ENCODE peak calls at places on chromosomes 13 and 19, in ten cellular contexts. I is stimulated activated CD4-positive, alpha-beta T cell treated with anti-CD3 and anti-CD28 coated beads, TNF-alpha, amount 100 ng/mL, for 4 hours; X is HFF-Myc; C is stimulated activated CD8-positive, alpha-beta memory T cell treated with anti-CD3 and anti-CD28 coated beads, Interleukin-2, amount 100 ng/mL, for 48 hours; R is NCI-H1048; P is T-helper 22 cell; Y is kidney glomerular epithelial cell; E is CD4-positive, alpha-beta memory T cell; F is GM13976; N is CD8-positive, alpha-beta memory T cell. S is an unnamed sample.

GRCh38 chr13:61358599-61358998 is 57.0 kb downstream of the PCDH20 start:
- DNase-seq in I (no peak), X (no peak), C (no peak), R (no peak), P (no peak), Y (no peak), E (no peak), F (no peak), N (no peak), S (no peak)

GRCh38 chr19:5028229-5028886 is 59.4 kb downstream of the KDM4B start:
- DNase-seq in I (no peak), X (no peak), C (no peak), R (no peak), P (no peak), Y (no peak), E (no peak), F (no peak), N (no peak), S (no peak)

GRCh38 chr13:83065136-83065535 is 817.1 kb downstream of the SLITRK1 start:
- DNase-seq in I (no peak), X (no peak), C (no peak), R (no peak), P (no peak), Y (peak), E (no peak), F (no peak), N (no peak), S (peak)

GRCh38 chr19:18122424-18122823 is 24.8 kb downstream of the MAST3 start:
- DNase-seq in I (no peak), X (no peak), C (no peak), R (no peak), P (no peak), Y (no peak), E (no peak), F (no peak), N (no peak), S (no peak)

GRCh38 chr13:99353836-99354235 is 46.6 kb upstream of the GPR183 start:
- DNase-seq in I (no peak), X (no peak), C (no peak), R (no peak), P (peak), Y (no peak), E (no peak), F (no peak), N (peak), S (no peak)

GRCh38 chr13:29472317-29472961 is 123.0 kb downstream of the SLC7A1 start:
- DNase-seq in I (peak), X (peak), C (peak), R (no peak), P (peak), Y (peak), E (peak), F (peak), N (no peak), S (no peak)

GRCh38 chr13:111460548-111461444 is 140.4 kb downstream of the TEX29 start:
- DNase-seq in I (no peak), X (peak), C (no peak), R (no peak), P (no peak), Y (peak), E (no peak), F (peak), N (no peak), S (peak)

GRCh38 chr13:91154553-91154952 is 192.9 kb upstream of the MIR17HG start:
- DNase-seq in I (no peak), X (no peak), C (no peak), R (no peak), P (no peak), Y (no peak), E (no peak), F (no peak), N (no peak), S (no peak)

GRCh38 chr13:112722433-112723250 is 32.8 kb downstream of the ATP11A start:
- DNase-seq in I (no peak), X (no peak), C (no peak), R (no peak), P (no peak), Y (peak), E (no peak), F (no peak), N (no peak), S (no peak)

GRCh38 chr19:19053508-19054314 is 10.1 kb upstream of the SLC25A42 start:
- DNase-seq in I (peak), X (no peak), C (peak), R (no peak), P (peak), Y (peak), E (peak), F (peak), N (peak), S (no peak)

GRCh38 chr19:45920458-45920857 is 5.9 kb upstream of the NANOS2 start:
- DNase-seq in I (no peak), X (no peak), C (no peak), R (no peak), P (no peak), Y (no peak), E (no peak), F (no peak), N (no peak), S (no peak)

GRCh38 chr13:112055417-112056206 is 11.3 kb upstream of the SOX1 start:
- DNase-seq in I (no peak), X (no peak), C (no peak), R (no peak), P (no peak), Y (no peak), E (no peak), F (no peak), N (no peak), S (no peak)

GRCh38 chr13:45367358-45367757 is 26.4 kb upstream of the TPT1 start:
- DNase-seq in I (peak), X (peak), C (peak), R (no peak), P (peak), Y (peak), E (peak), F (peak), N (peak), S (peak)

GRCh38 chr13:25286969-25287961 is at the start of gene MTMR6:
- DNase-seq in I (peak), X (peak), C (peak), R (peak), P (peak), Y (peak), E (peak), F (peak), N (peak), S (peak)

GRCh38 chr13:40982772-40983171 is 36.3 kb downstream of the ELF1 start:
- DNase-seq in I (no peak), X (no peak), C (no peak), R (no peak), P (peak), Y (no peak), E (peak), F (peak), N (peak), S (no peak)

GRCh38 chr13:75934889-75935288 is 298.8 kb downstream of the LMO7 start:
- DNase-seq in I (no peak), X (no peak), C (no peak), R (no peak), P (no peak), Y (peak), E (no peak), F (no peak), N (no peak), S (peak)

GRCh38 chr19:30367421-30367820 is 4.8 kb upstream of the ZNF536 start:
- DNase-seq in I (no peak), X (no peak), C (no peak), R (no peak), P (no peak), Y (no peak), E (no peak), F (no peak), N (no peak), S (no peak)

GRCh38 chr19:29832801-29833200 is 21.0 kb downstream of the CCNE1 start:
- DNase-seq in I (no peak), X (no peak), C (no peak), R (no peak), P (no peak), Y (no peak), E (no peak), F (no peak), N (no peak), S (no peak)

GRCh38 chr19:6362351-6362801 is 1.0 kb downstream of the CLPP start:
- DNase-seq in I (no peak), X (no peak), C (no peak), R (no peak), P (peak), Y (no peak), E (peak), F (no peak), N (peak), S (no peak)

GRCh38 chr13:112954488-112955270 is 14.3 kb upstream of the MCF2L start:
- DNase-seq in I (no peak), X (no peak), C (no peak), R (no peak), P (no peak), Y (no peak), E (no peak), F (no peak), N (no peak), S (no peak)

GRCh38 chr19:15108845-15109767 is 1.9 kb downstream of the SYDE1 start:
- DNase-seq in I (no peak), X (no peak), C (no peak), R (no peak), P (no peak), Y (no peak), E (no peak), F (peak), N (no peak), S (no peak)

GRCh38 chr13:57716295-57716694 is 84.8 kb downstream of the PCDH17 start:
- DNase-seq in I (no peak), X (no peak), C (no peak), R (no peak), P (no peak), Y (no peak), E (no peak), F (no peak), N (no peak), S (no peak)

GRCh38 chr19:20051841-20052768 is 12.8 kb upstream of the ZNF682 start:
- DNase-seq in I (peak), X (peak), C (peak), R (peak), P (peak), Y (peak), E (peak), F (peak), N (peak), S (peak)